ENCODE peak calls at places on chromosomes 3 and 15, in ten cellular contexts. One of them, this sample, is unnamed.

GRCh38 chr3:159077860-159078259 is 276.0 kb downstream of the MFSD1 start:
- DNase-seq in activated effector memory CD4-positive, alpha-beta T cell treated with anti-CD3 and anti-CD28 coated beads, Interleukin-2, amount 50 U/mL, for 16 hours: no peak
- DNase-seq in cardiac fibroblast: no peak
- DNase-seq in left colon: no peak
- DNase-seq in AG04449: peak
- DNase-seq in activated T-helper 1 cell treated with Interleukin-2 at 50 U/mL for 16 hours: no peak
- DNase-seq in G401: no peak
- DNase-seq in dermis microvascular lymphatic vessel endothelial cell: peak
- DNase-seq in stimulated activated effector memory CD8-positive, alpha-beta T cell treated with anti-CD3 and anti-CD28 coated beads, Interleukin-12 subunit alpha, Interleukin-12 subunit beta, amount 100 ng/mL, for 72 hours: no peak
- DNase-seq in LoVo: no peak
- DNase-seq in this sample: peak

GRCh38 chr3:135310317-135310716 is 515.3 kb downstream of the EPHB1 start:
- DNase-seq in activated effector memory CD4-positive, alpha-beta T cell treated with anti-CD3 and anti-CD28 coated beads, Interleukin-2, amount 50 U/mL, for 16 hours: no peak
- DNase-seq in AG04449: no peak
- DNase-seq in G401: no peak
- DNase-seq in left colon: no peak
- DNase-seq in cardiac fibroblast: no peak
- DNase-seq in activated T-helper 1 cell treated with Interleukin-2 at 50 U/mL for 16 hours: no peak
- DNase-seq in LoVo: peak
- DNase-seq in dermis microvascular lymphatic vessel endothelial cell: no peak
- DNase-seq in stimulated activated effector memory CD8-positive, alpha-beta T cell treated with anti-CD3 and anti-CD28 coated beads, Interleukin-12 subunit alpha, Interleukin-12 subunit beta, amount 100 ng/mL, for 72 hours: no peak
- DNase-seq in this sample: no peak

GRCh38 chr15:41936649-41937567 is 35.4 kb downstream of the EHD4 start:
- DNase-seq in dermis microvascular lymphatic vessel endothelial cell: peak
- DNase-seq in AG04449: no peak
- DNase-seq in stimulated activated effector memory CD8-positive, alpha-beta T cell treated with anti-CD3 and anti-CD28 coated beads, Interleukin-12 subunit alpha, Interleukin-12 subunit beta, amount 100 ng/mL, for 72 hours: peak
- DNase-seq in left colon: no peak
- DNase-seq in activated effector memory CD4-positive, alpha-beta T cell treated with anti-CD3 and anti-CD28 coated beads, Interleukin-2, amount 50 U/mL, for 16 hours: peak
- DNase-seq in cardiac fibroblast: peak
- DNase-seq in LoVo: no peak
- DNase-seq in activated T-helper 1 cell treated with Interleukin-2 at 50 U/mL for 16 hours: peak
- DNase-seq in G401: no peak
- DNase-seq in this sample: peak

GRCh38 chr3:42276419-42277132 is 10.6 kb upstream of the CCK start:
- DNase-seq in activated effector memory CD4-positive, alpha-beta T cell treated with anti-CD3 and anti-CD28 coated beads, Interleukin-2, amount 50 U/mL, for 16 hours: no peak
- DNase-seq in LoVo: no peak
- DNase-seq in cardiac fibroblast: no peak
- DNase-seq in AG04449: no peak
- DNase-seq in G401: peak
- DNase-seq in stimulated activated effector memory CD8-positive, alpha-beta T cell treated with anti-CD3 and anti-CD28 coated beads, Interleukin-12 subunit alpha, Interleukin-12 subunit beta, amount 100 ng/mL, for 72 hours: no peak
- DNase-seq in dermis microvascular lymphatic vessel endothelial cell: no peak
- DNase-seq in left colon: no peak
- DNase-seq in activated T-helper 1 cell treated with Interleukin-2 at 50 U/mL for 16 hours: no peak
- DNase-seq in this sample: no peak

GRCh38 chr3:40546811-40547210 is 22.1 kb downstream of the ZNF621 start:
- DNase-seq in stimulated activated effector memory CD8-positive, alpha-beta T cell treated with anti-CD3 and anti-CD28 coated beads, Interleukin-12 subunit alpha, Interleukin-12 subunit beta, amount 100 ng/mL, for 72 hours: no peak
- DNase-seq in AG04449: no peak
- DNase-seq in G401: no peak
- DNase-seq in dermis microvascular lymphatic vessel endothelial cell: no peak
- DNase-seq in left colon: no peak
- DNase-seq in activated T-helper 1 cell treated with Interleukin-2 at 50 U/mL for 16 hours: no peak
- DNase-seq in cardiac fibroblast: peak
- DNase-seq in LoVo: no peak
- DNase-seq in activated effector memory CD4-positive, alpha-beta T cell treated with anti-CD3 and anti-CD28 coated beads, Interleukin-2, amount 50 U/mL, for 16 hours: no peak
- DNase-seq in this sample: peak

GRCh38 chr3:54733079-54733478 is 194.8 kb downstream of the LRTM1 start:
- DNase-seq in dermis microvascular lymphatic vessel endothelial cell: no peak
- DNase-seq in activated T-helper 1 cell treated with Interleukin-2 at 50 U/mL for 16 hours: no peak
- DNase-seq in AG04449: no peak
- DNase-seq in LoVo: no peak
- DNase-seq in G401: no peak
- DNase-seq in left colon: no peak
- DNase-seq in activated effector memory CD4-positive, alpha-beta T cell treated with anti-CD3 and anti-CD28 coated beads, Interleukin-2, amount 50 U/mL, for 16 hours: no peak
- DNase-seq in cardiac fibroblast: no peak
- DNase-seq in stimulated activated effector memory CD8-positive, alpha-beta T cell treated with anti-CD3 and anti-CD28 coated beads, Interleukin-12 subunit alpha, Interleukin-12 subunit beta, amount 100 ng/mL, for 72 hours: no peak
- DNase-seq in this sample: no peak

GRCh38 chr3:13235079-13235478 is 161.8 kb upstream of the IQSEC1 start:
- DNase-seq in activated effector memory CD4-positive, alpha-beta T cell treated with anti-CD3 and anti-CD28 coated beads, Interleukin-2, amount 50 U/mL, for 16 hours: no peak
- DNase-seq in activated T-helper 1 cell treated with Interleukin-2 at 50 U/mL for 16 hours: no peak
- DNase-seq in cardiac fibroblast: no peak
- DNase-seq in G401: no peak
- DNase-seq in LoVo: no peak
- DNase-seq in stimulated activated effector memory CD8-positive, alpha-beta T cell treated with anti-CD3 and anti-CD28 coated beads, Interleukin-12 subunit alpha, Interleukin-12 subunit beta, amount 100 ng/mL, for 72 hours: no peak
- DNase-seq in AG04449: no peak
- DNase-seq in left colon: no peak
- DNase-seq in dermis microvascular lymphatic vessel endothelial cell: no peak
- DNase-seq in this sample: no peak

GRCh38 chr3:100329800-100330489 is 4.6 kb upstream of the NIT2 start:
- DNase-seq in G401: no peak
- DNase-seq in activated T-helper 1 cell treated with Interleukin-2 at 50 U/mL for 16 hours: no peak
- DNase-seq in LoVo: no peak
- DNase-seq in stimulated activated effector memory CD8-positive, alpha-beta T cell treated with anti-CD3 and anti-CD28 coated beads, Interleukin-12 subunit alpha, Interleukin-12 subunit beta, amount 100 ng/mL, for 72 hours: no peak
- DNase-seq in cardiac fibroblast: no peak
- DNase-seq in AG04449: no peak
- DNase-seq in dermis microvascular lymphatic vessel endothelial cell: no peak
- DNase-seq in left colon: no peak
- DNase-seq in activated effector memory CD4-positive, alpha-beta T cell treated with anti-CD3 and anti-CD28 coated beads, Interleukin-2, amount 50 U/mL, for 16 hours: no peak
- DNase-seq in this sample: no peak

GRCh38 chr15:42151736-42152135 is 4.7 kb downstream of the PLA2G4F start:
- DNase-seq in dermis microvascular lymphatic vessel endothelial cell: peak
- DNase-seq in stimulated activated effector memory CD8-positive, alpha-beta T cell treated with anti-CD3 and anti-CD28 coated beads, Interleukin-12 subunit alpha, Interleukin-12 subunit beta, amount 100 ng/mL, for 72 hours: no peak
- DNase-seq in activated effector memory CD4-positive, alpha-beta T cell treated with anti-CD3 and anti-CD28 coated beads, Interleukin-2, amount 50 U/mL, for 16 hours: no peak
- DNase-seq in LoVo: no peak
- DNase-seq in left colon: no peak
- DNase-seq in G401: no peak
- DNase-seq in activated T-helper 1 cell treated with Interleukin-2 at 50 U/mL for 16 hours: no peak
- DNase-seq in cardiac fibroblast: peak
- DNase-seq in AG04449: no peak
- DNase-seq in this sample: peak

GRCh38 chr3:137047240-137047639 is 89.5 kb downstream of the IL20RB start:
- DNase-seq in stimulated activated effector memory CD8-positive, alpha-beta T cell treated with anti-CD3 and anti-CD28 coated beads, Interleukin-12 subunit alpha, Interleukin-12 subunit beta, amount 100 ng/mL, for 72 hours: no peak
- DNase-seq in left colon: no peak
- DNase-seq in AG04449: no peak
- DNase-seq in dermis microvascular lymphatic vessel endothelial cell: peak
- DNase-seq in G401: no peak
- DNase-seq in activated effector memory CD4-positive, alpha-beta T cell treated with anti-CD3 and anti-CD28 coated beads, Interleukin-2, amount 50 U/mL, for 16 hours: no peak
- DNase-seq in activated T-helper 1 cell treated with Interleukin-2 at 50 U/mL for 16 hours: no peak
- DNase-seq in cardiac fibroblast: no peak
- DNase-seq in LoVo: no peak
- DNase-seq in this sample: peak

GRCh38 chr3:27752926-27753325 is 30.8 kb upstream of the EOMES start:
- DNase-seq in activated T-helper 1 cell treated with Interleukin-2 at 50 U/mL for 16 hours: no peak
- DNase-seq in left colon: no peak
- DNase-seq in dermis microvascular lymphatic vessel endothelial cell: no peak
- DNase-seq in G401: no peak
- DNase-seq in activated effector memory CD4-positive, alpha-beta T cell treated with anti-CD3 and anti-CD28 coated beads, Interleukin-2, amount 50 U/mL, for 16 hours: no peak
- DNase-seq in cardiac fibroblast: no peak
- DNase-seq in AG04449: no peak
- DNase-seq in stimulated activated effector memory CD8-positive, alpha-beta T cell treated with anti-CD3 and anti-CD28 coated beads, Interleukin-12 subunit alpha, Interleukin-12 subunit beta, amount 100 ng/mL, for 72 hours: no peak
- DNase-seq in LoVo: no peak
- DNase-seq in this sample: no peak

GRCh38 chr15:65088643-65089021 is 12.1 kb downstream of the KBTBD13 start:
- DNase-seq in G401: no peak
- DNase-seq in dermis microvascular lymphatic vessel endothelial cell: no peak
- DNase-seq in AG04449: no peak
- DNase-seq in cardiac fibroblast: no peak
- DNase-seq in activated T-helper 1 cell treated with Interleukin-2 at 50 U/mL for 16 hours: no peak
- DNase-seq in LoVo: peak
- DNase-seq in left colon: peak
- DNase-seq in stimulated activated effector memory CD8-positive, alpha-beta T cell treated with anti-CD3 and anti-CD28 coated beads, Interleukin-12 subunit alpha, Interleukin-12 subunit beta, amount 100 ng/mL, for 72 hours: no peak
- DNase-seq in activated effector memory CD4-positive, alpha-beta T cell treated with anti-CD3 and anti-CD28 coated beads, Interleukin-2, amount 50 U/mL, for 16 hours: no peak
- DNase-seq in this sample: no peak

GRCh38 chr15:94125698-94126097 is 105.7 kb upstream of the MCTP2 start:
- DNase-seq in activated effector memory CD4-positive, alpha-beta T cell treated with anti-CD3 and anti-CD28 coated beads, Interleukin-2, amount 50 U/mL, for 16 hours: no peak
- DNase-seq in dermis microvascular lymphatic vessel endothelial cell: no peak
- DNase-seq in activated T-helper 1 cell treated with Interleukin-2 at 50 U/mL for 16 hours: no peak
- DNase-seq in G401: no peak
- DNase-seq in LoVo: no peak
- DNase-seq in stimulated activated effector memory CD8-positive, alpha-beta T cell treated with anti-CD3 and anti-CD28 coated beads, Interleukin-12 subunit alpha, Interleukin-12 subunit beta, amount 100 ng/mL, for 72 hours: no peak
- DNase-seq in left colon: no peak
- DNase-seq in cardiac fibroblast: no peak
- DNase-seq in AG04449: no peak
- DNase-seq in this sample: no peak

GRCh38 chr15:43525131-43525530 is 7.7 kb downstream of the MAP1A start:
- DNase-seq in activated effector memory CD4-positive, alpha-beta T cell treated with anti-CD3 and anti-CD28 coated beads, Interleukin-2, amount 50 U/mL, for 16 hours: no peak
- DNase-seq in activated T-helper 1 cell treated with Interleukin-2 at 50 U/mL for 16 hours: no peak
- DNase-seq in AG04449: no peak
- DNase-seq in LoVo: no peak
- DNase-seq in dermis microvascular lymphatic vessel endothelial cell: no peak
- DNase-seq in left colon: no peak
- DNase-seq in G401: no peak
- DNase-seq in stimulated activated effector memory CD8-positive, alpha-beta T cell treated with anti-CD3 and anti-CD28 coated beads, Interleukin-12 subunit alpha, Interleukin-12 subunit beta, amount 100 ng/mL, for 72 hours: no peak
- DNase-seq in cardiac fibroblast: no peak
- DNase-seq in this sample: no peak

GRCh38 chr3:197532388-197532787 is 23.4 kb downstream of the BDH1 start:
- DNase-seq in AG04449: no peak
- DNase-seq in stimulated activated effector memory CD8-positive, alpha-beta T cell treated with anti-CD3 and anti-CD28 coated beads, Interleukin-12 subunit alpha, Interleukin-12 subunit beta, amount 100 ng/mL, for 72 hours: no peak
- DNase-seq in cardiac fibroblast: no peak
- DNase-seq in left colon: no peak
- DNase-seq in activated effector memory CD4-positive, alpha-beta T cell treated with anti-CD3 and anti-CD28 coated beads, Interleukin-2, amount 50 U/mL, for 16 hours: no peak
- DNase-seq in dermis microvascular lymphatic vessel endothelial cell: no peak
- DNase-seq in LoVo: no peak
- DNase-seq in activated T-helper 1 cell treated with Interleukin-2 at 50 U/mL for 16 hours: no peak
- DNase-seq in G401: no peak
- DNase-seq in this sample: no peak

GRCh38 chr15:45573961-45574629 is 13.1 kb upstream of the BLOC1S6 start:
- DNase-seq in AG04449: no peak
- DNase-seq in LoVo: peak
- DNase-seq in cardiac fibroblast: peak
- DNase-seq in activated effector memory CD4-positive, alpha-beta T cell treated with anti-CD3 and anti-CD28 coated beads, Interleukin-2, amount 50 U/mL, for 16 hours: no peak
- DNase-seq in G401: peak
- DNase-seq in dermis microvascular lymphatic vessel endothelial cell: peak
- DNase-seq in activated T-helper 1 cell treated with Interleukin-2 at 50 U/mL for 16 hours: no peak
- DNase-seq in stimulated activated effector memory CD8-positive, alpha-beta T cell treated with anti-CD3 and anti-CD28 coated beads, Interleukin-12 subunit alpha, Interleukin-12 subunit beta, amount 100 ng/mL, for 72 hours: peak
- DNase-seq in left colon: no peak
- DNase-seq in this sample: peak

GRCh38 chr15:77506311-77507150 is 85.8 kb downstream of the HMG20A start:
- DNase-seq in activated T-helper 1 cell treated with Interleukin-2 at 50 U/mL for 16 hours: no peak
- DNase-seq in activated effector memory CD4-positive, alpha-beta T cell treated with anti-CD3 and anti-CD28 coated beads, Interleukin-2, amount 50 U/mL, for 16 hours: peak
- DNase-seq in dermis microvascular lymphatic vessel endothelial cell: peak
- DNase-seq in left colon: peak
- DNase-seq in stimulated activated effector memory CD8-positive, alpha-beta T cell treated with anti-CD3 and anti-CD28 coated beads, Interleukin-12 subunit alpha, Interleukin-12 subunit beta, amount 100 ng/mL, for 72 hours: no peak
- DNase-seq in LoVo: no peak
- DNase-seq in cardiac fibroblast: peak
- DNase-seq in AG04449: no peak
- DNase-seq in G401: peak
- DNase-seq in this sample: peak

GRCh38 chr15:81859737-81860516 is 185.9 kb downstream of the MEX3B start:
- DNase-seq in LoVo: no peak
- DNase-seq in G401: no peak
- DNase-seq in activated T-helper 1 cell treated with Interleukin-2 at 50 U/mL for 16 hours: no peak
- DNase-seq in cardiac fibroblast: no peak
- DNase-seq in AG04449: no peak
- DNase-seq in activated effector memory CD4-positive, alpha-beta T cell treated with anti-CD3 and anti-CD28 coated beads, Interleukin-2, amount 50 U/mL, for 16 hours: no peak
- DNase-seq in left colon: no peak
- DNase-seq in dermis microvascular lymphatic vessel endothelial cell: no peak
- DNase-seq in stimulated activated effector memory CD8-positive, alpha-beta T cell treated with anti-CD3 and anti-CD28 coated beads, Interleukin-12 subunit alpha, Interleukin-12 subunit beta, amount 100 ng/mL, for 72 hours: no peak
- DNase-seq in this sample: no peak

GRCh38 chr15:67047149-67047661 is 18.2 kb upstream of the SMAD3 start:
- DNase-seq in activated T-helper 1 cell treated with Interleukin-2 at 50 U/mL for 16 hours: no peak
- DNase-seq in AG04449: no peak
- DNase-seq in LoVo: no peak
- DNase-seq in cardiac fibroblast: no peak
- DNase-seq in left colon: no peak
- DNase-seq in dermis microvascular lymphatic vessel endothelial cell: no peak
- DNase-seq in activated effector memory CD4-positive, alpha-beta T cell treated with anti-CD3 and anti-CD28 coated beads, Interleukin-2, amount 50 U/mL, for 16 hours: no peak
- DNase-seq in stimulated activated effector memory CD8-positive, alpha-beta T cell treated with anti-CD3 and anti-CD28 coated beads, Interleukin-12 subunit alpha, Interleukin-12 subunit beta, amount 100 ng/mL, for 72 hours: no peak
- DNase-seq in G401: no peak
- DNase-seq in this sample: no peak

This sample was measured in lung microvascular endothelial cell.